ENCODE peak calls at places on chromosomes 16 and 17, in ten cellular contexts. G, B, A, S, K, W, P, D, F and L are unnamed samples.

GRCh38 chr16:24419709-24420108 is 119.7 kb upstream of the RBBP6 start:
- DNase-seq in A (peak), F (no peak), K (no peak), W (no peak), D (no peak), B (no peak), P (no peak), G (no peak), S (no peak), L (no peak)

GRCh38 chr17:78383725-78384471 is 5.4 kb downstream of the PGS1 start:
- DNase-seq in S (no peak), D (no peak), A (peak), W (no peak), B (peak), K (no peak), G (peak), P (peak), F (peak), L (peak)

GRCh38 chr17:2799653-2800052 is 3.4 kb downstream of the RAP1GAP2 start:
- DNase-seq in S (no peak), P (no peak), A (no peak), F (no peak), K (peak), B (no peak), D (no peak), G (no peak), W (no peak), L (no peak)

GRCh38 chr17:59470624-59471297 is 94.6 kb upstream of the DHX40 start:
- DNase-seq in A (no peak), P (no peak), F (no peak), S (no peak), D (no peak), B (no peak), W (no peak), K (no peak), G (no peak), L (no peak)

GRCh38 chr17:75738218-75738802 is 17.1 kb downstream of the ITGB4 start:
- DNase-seq in P (peak), S (no peak), D (no peak), A (peak), G (peak), B (no peak), K (no peak), W (no peak), F (no peak), L (peak)

GRCh38 chr17:35241520-35241919 is 1.4 kb upstream of the SLFN5 start:
- DNase-seq in A (no peak), W (peak), S (no peak), K (no peak), P (no peak), G (no peak), B (no peak), F (no peak), D (no peak), L (no peak)

GRCh38 chr17:80800775-80801391 is 190.8 kb upstream of the CHMP6 start:
- DNase-seq in D (no peak), P (no peak), G (no peak), W (no peak), S (no peak), F (no peak), A (no peak), B (no peak), K (no peak), L (no peak)

GRCh38 chr16:3610698-3611144 is 685 bp downstream of the SLX4 start:
- DNase-seq in B (no peak), P (no peak), W (no peak), S (no peak), K (peak), G (no peak), D (no peak), A (no peak), F (no peak), L (no peak)

GRCh38 chr16:85579883-85580607 is 33.1 kb upstream of the GSE1 start:
- DNase-seq in W (no peak), A (no peak), G (no peak), S (no peak), K (peak), P (no peak), D (no peak), F (no peak), B (no peak), L (no peak)

GRCh38 chr16:65666132-65666869 is 544.4 kb upstream of the CDH11 start:
- DNase-seq in B (no peak), D (no peak), K (no peak), P (no peak), A (no peak), S (no peak), G (no peak), F (no peak), W (no peak), L (no peak)

GRCh38 chr16:12412252-12412651 is 391.4 kb downstream of the CPPED1 start:
- DNase-seq in D (no peak), K (no peak), F (no peak), S (no peak), A (no peak), W (no peak), B (no peak), G (no peak), P (no peak), L (no peak)

GRCh38 chr17:82551779-82552457 is 32.4 kb downstream of the FOXK2 start:
- DNase-seq in F (peak), G (peak), K (peak), D (peak), P (peak), B (peak), W (peak), A (peak), S (peak), L (peak)

GRCh38 chr17:21387616-21388015 is 11.5 kb downstream of the KCNJ12 start:
- DNase-seq in P (no peak), K (peak), W (no peak), S (no peak), F (no peak), G (no peak), D (no peak), B (no peak), A (no peak), L (no peak)

GRCh38 chr17:30376621-30377452 is 1.9 kb upstream of the CPD start:
- DNase-seq in W (no peak), B (no peak), K (no peak), S (no peak), F (no peak), P (no peak), D (peak), G (peak), A (peak), L (no peak)

GRCh38 chr17:32155896-32156295 is 13.6 kb downstream of the RHOT1 start:
- DNase-seq in A (no peak), S (no peak), K (no peak), F (no peak), D (no peak), G (no peak), W (no peak), B (no peak), P (no peak), L (no peak)

GRCh38 chr17:76266244-76266938 is 1.2 kb downstream of the UBALD2 start:
- DNase-seq in D (no peak), F (no peak), G (no peak), B (no peak), W (no peak), A (peak), K (no peak), S (peak), P (no peak), L (peak)

GRCh38 chr16:66606000-66606751 is 1.7 kb downstream of the CMTM3 start:
- DNase-seq in W (no peak), K (no peak), F (no peak), P (no peak), G (peak), S (no peak), B (no peak), D (no peak), A (peak), L (no peak)

GRCh38 chr17:17042851-17043667 is 802 bp downstream of the MPRIP start:
- DNase-seq in D (no peak), S (peak), K (no peak), B (peak), G (no peak), F (peak), A (no peak), P (peak), W (no peak), L (peak)

GRCh38 chr17:74442291-74442669 is 10.4 kb downstream of the GPRC5C start:
- DNase-seq in K (no peak), W (no peak), B (no peak), D (no peak), P (no peak), G (no peak), A (no peak), S (no peak), F (no peak), L (no peak)

GRCh38 chr17:82703935-82704865 is 5.7 kb upstream of the RAB40B start:
- DNase-seq in A (no peak), G (no peak), K (no peak), W (no peak), D (no peak), P (no peak), F (no peak), B (no peak), S (no peak), L (no peak)

GRCh38 chr16:78213751-78214150 is 114.3 kb downstream of the WWOX start:
- DNase-seq in B (no peak), D (no peak), K (no peak), F (no peak), A (no peak), G (no peak), S (no peak), P (no peak), W (no peak), L (no peak)

GRCh38 chr17:71530227-71530626 is 590.6 kb upstream of the SOX9 start:
- DNase-seq in S (no peak), B (no peak), A (no peak), P (no peak), W (no peak), D (no peak), K (no peak), F (no peak), G (no peak), L (no peak)

GRCh38 chr17:40290629-40291296 is 3.1 kb downstream of the CDC6 start:
- DNase-seq in F (no peak), A (peak), D (peak), K (peak), P (no peak), B (no peak), W (no peak), S (no peak), G (peak), L (peak)

GRCh38 chr17:42508426-42509164 is 27.4 kb upstream of the NAGLU start:
- DNase-seq in F (no peak), K (no peak), W (no peak), S (no peak), D (no peak), G (no peak), A (peak), B (no peak), P (no peak), L (no peak)

GRCh38 chr17:40702271-40702670 is 1.3 kb downstream of the KRT24 start:
- DNase-seq in G (no peak), A (no peak), D (no peak), P (no peak), W (no peak), K (no peak), B (no peak), F (no peak), S (no peak), L (no peak)

GRCh38 chr17:245020-245419 is 63.6 kb upstream of the DOC2B start:
- DNase-seq in G (no peak), F (no peak), S (no peak), D (no peak), W (no peak), K (no peak), A (no peak), B (no peak), P (no peak), L (no peak)

GRCh38 chr16:28157768-28158535 is 53.8 kb downstream of the XPO6 start:
- DNase-seq in P (no peak), K (no peak), S (no peak), G (no peak), W (no peak), A (peak), B (no peak), D (no peak), F (no peak), L (no peak)

GRCh38 chr17:38656959-38657823 is 17.6 kb downstream of the EPOP start:
- DNase-seq in A (no peak), W (no peak), G (no peak), S (no peak), D (no peak), K (no peak), F (no peak), P (no peak), B (no peak), L (no peak)

GRCh38 chr16:74922150-74923138 is 62.5 kb downstream of the WDR59 start:
- DNase-seq in S (no peak), A (no peak), K (no peak), W (no peak), F (no peak), B (no peak), P (no peak), G (no peak), D (no peak), L (no peak)

GRCh38 chr17:31598388-31598760 is 206.9 kb downstream of the RAB11FIP4 start:
- DNase-seq in A (no peak), P (no peak), W (no peak), S (no peak), B (no peak), F (no peak), D (no peak), G (no peak), K (no peak), L (no peak)

GRCh38 chr16:84529607-84530006 is 25.1 kb upstream of the MEAK7 start:
- DNase-seq in P (no peak), B (no peak), F (no peak), G (no peak), D (no peak), W (no peak), A (no peak), S (no peak), K (no peak), L (no peak)